ENCODE peak calls at places on chromosomes 3 and 15, in seven cellular contexts. One of them, this sample, is unnamed.

GRCh38 chr3:124117486-124117885 is 125.6 kb upstream of the ROPN1 start:
- DNase-seq in A549: peak; percentile 6
- DNase-seq in osteoblast: peak; percentile 73
- DNase-seq in GM20000: no peak
- DNase-seq in psoas muscle: no peak
- DNase-seq in fibroblast of mammary gland: peak; percentile 83
- DNase-seq in mammary epithelial cell: no peak
- DNase-seq in this sample: peak; percentile 21

GRCh38 chr3:149152420-149152819 is 23.0 kb downstream of the HPS3 start:
- DNase-seq in A549: no peak
- DNase-seq in osteoblast: no peak
- DNase-seq in GM20000: peak; percentile 30
- DNase-seq in psoas muscle: no peak
- DNase-seq in fibroblast of mammary gland: peak; percentile 62
- DNase-seq in mammary epithelial cell: peak; percentile 85
- DNase-seq in this sample: peak; percentile 83

GRCh38 chr3:158420654-158421396 is 150.2 kb upstream of the MLF1 start:
- DNase-seq in A549: peak; percentile 42
- DNase-seq in osteoblast: no peak
- DNase-seq in GM20000: peak; percentile 25
- DNase-seq in psoas muscle: no peak
- DNase-seq in fibroblast of mammary gland: peak; percentile 83
- DNase-seq in mammary epithelial cell: peak; percentile 98
- DNase-seq in this sample: peak; percentile 97

GRCh38 chr3:188510366-188510765 is 356.4 kb downstream of the LPP start:
- DNase-seq in A549: no peak
- DNase-seq in osteoblast: peak; percentile 75
- DNase-seq in GM20000: no peak
- DNase-seq in psoas muscle: no peak
- DNase-seq in fibroblast of mammary gland: peak; percentile 88
- DNase-seq in mammary epithelial cell: peak; percentile 64
- DNase-seq in this sample: peak; percentile 76

GRCh38 chr15:59594493-59594942 is 17.1 kb upstream of the GCNT3 start:
- DNase-seq in A549: peak; percentile 98
- DNase-seq in osteoblast: peak; percentile 89
- DNase-seq in GM20000: no peak
- DNase-seq in psoas muscle: no peak
- DNase-seq in fibroblast of mammary gland: peak; percentile 72
- DNase-seq in mammary epithelial cell: peak; percentile 76
- DNase-seq in this sample: peak; percentile 85

GRCh38 chr3:119508172-119508845 is 10.0 kb downstream of the TIMMDC1 start:
- DNase-seq in A549: no peak
- DNase-seq in osteoblast: no peak
- DNase-seq in GM20000: peak; percentile 16
- DNase-seq in psoas muscle: no peak
- DNase-seq in fibroblast of mammary gland: no peak
- DNase-seq in mammary epithelial cell: peak; percentile 6
- DNase-seq in this sample: peak; percentile 15

GRCh38 chr3:25536668-25537331 is 108.7 kb downstream of the RARB start:
- DNase-seq in A549: no peak
- DNase-seq in osteoblast: no peak
- DNase-seq in GM20000: no peak
- DNase-seq in psoas muscle: no peak
- DNase-seq in fibroblast of mammary gland: no peak
- DNase-seq in mammary epithelial cell: no peak
- DNase-seq in this sample: no peak

GRCh38 chr3:170078620-170079281 is 41.0 kb downstream of the GPR160 start:
- DNase-seq in A549: peak; percentile 31
- DNase-seq in osteoblast: no peak
- DNase-seq in GM20000: no peak
- DNase-seq in psoas muscle: no peak
- DNase-seq in fibroblast of mammary gland: no peak
- DNase-seq in mammary epithelial cell: no peak
- DNase-seq in this sample: no peak

GRCh38 chr3:171239757-171240503 is 213.4 kb upstream of the SLC2A2 start:
- DNase-seq in A549: no peak
- DNase-seq in osteoblast: no peak
- DNase-seq in GM20000: no peak
- DNase-seq in psoas muscle: no peak
- DNase-seq in fibroblast of mammary gland: no peak
- DNase-seq in mammary epithelial cell: no peak
- DNase-seq in this sample: no peak

GRCh38 chr15:79257454-79257853 is 25.1 kb upstream of the ANKRD34C start:
- DNase-seq in A549: peak; percentile 7
- DNase-seq in osteoblast: no peak
- DNase-seq in GM20000: no peak
- DNase-seq in psoas muscle: no peak
- DNase-seq in fibroblast of mammary gland: no peak
- DNase-seq in mammary epithelial cell: no peak
- DNase-seq in this sample: no peak

GRCh38 chr3:98433764-98434163 is 29.2 kb upstream of the OR5K1 start:
- DNase-seq in A549: no peak
- DNase-seq in osteoblast: no peak
- DNase-seq in GM20000: no peak
- DNase-seq in psoas muscle: no peak
- DNase-seq in fibroblast of mammary gland: no peak
- DNase-seq in mammary epithelial cell: no peak
- DNase-seq in this sample: no peak

GRCh38 chr3:60933828-60934227 is 317.4 kb downstream of the FHIT start:
- DNase-seq in A549: no peak
- DNase-seq in osteoblast: no peak
- DNase-seq in GM20000: no peak
- DNase-seq in psoas muscle: no peak
- DNase-seq in fibroblast of mammary gland: no peak
- DNase-seq in mammary epithelial cell: no peak
- DNase-seq in this sample: no peak

GRCh38 chr3:196634224-196634623 is 5.3 kb upstream of the NRROS start:
- DNase-seq in A549: no peak
- DNase-seq in osteoblast: no peak
- DNase-seq in GM20000: peak; percentile 47
- DNase-seq in psoas muscle: no peak
- DNase-seq in fibroblast of mammary gland: no peak
- DNase-seq in mammary epithelial cell: no peak
- DNase-seq in this sample: no peak

GRCh38 chr3:50194903-50195500 is 3.6 kb downstream of the GNAT1 start:
- DNase-seq in A549: peak; percentile 41
- DNase-seq in osteoblast: no peak
- DNase-seq in GM20000: peak; percentile 71
- DNase-seq in psoas muscle: no peak
- DNase-seq in fibroblast of mammary gland: no peak
- DNase-seq in mammary epithelial cell: no peak
- DNase-seq in this sample: no peak

GRCh38 chr3:182808041-182808765 is 14.9 kb downstream of the ATP11B start:
- DNase-seq in A549: no peak
- DNase-seq in osteoblast: no peak
- DNase-seq in GM20000: no peak
- DNase-seq in psoas muscle: no peak
- DNase-seq in fibroblast of mammary gland: no peak
- DNase-seq in mammary epithelial cell: no peak
- DNase-seq in this sample: no peak

GRCh38 chr3:62718011-62718410 is 157.2 kb downstream of the CADPS start:
- DNase-seq in A549: no peak
- DNase-seq in osteoblast: no peak
- DNase-seq in GM20000: no peak
- DNase-seq in psoas muscle: no peak
- DNase-seq in fibroblast of mammary gland: peak; percentile 21
- DNase-seq in mammary epithelial cell: peak; percentile 37
- DNase-seq in this sample: peak; percentile 81

GRCh38 chr3:188046561-188047213 is 107.3 kb upstream of the LPP start:
- DNase-seq in A549: no peak
- DNase-seq in osteoblast: no peak
- DNase-seq in GM20000: no peak
- DNase-seq in psoas muscle: no peak
- DNase-seq in fibroblast of mammary gland: no peak
- DNase-seq in mammary epithelial cell: no peak
- DNase-seq in this sample: peak; percentile 18

GRCh38 chr3:122609798-122610559 is 32.5 kb downstream of the PARP15 start:
- DNase-seq in A549: peak; percentile 19
- DNase-seq in osteoblast: peak; percentile 88
- DNase-seq in GM20000: peak; percentile 80
- DNase-seq in psoas muscle: no peak
- DNase-seq in fibroblast of mammary gland: peak; percentile 94
- DNase-seq in mammary epithelial cell: peak; percentile 85
- DNase-seq in this sample: peak; percentile 84

GRCh38 chr15:78616506-78616905 is 4.3 kb downstream of the CHRNA3 start:
- DNase-seq in A549: no peak
- DNase-seq in osteoblast: no peak
- DNase-seq in GM20000: no peak
- DNase-seq in psoas muscle: no peak
- DNase-seq in fibroblast of mammary gland: no peak
- DNase-seq in mammary epithelial cell: no peak
- DNase-seq in this sample: no peak

GRCh38 chr3:64717872-64718613 is 30.2 kb upstream of the ADAMTS9 start:
- DNase-seq in A549: no peak
- DNase-seq in osteoblast: no peak
- DNase-seq in GM20000: no peak
- DNase-seq in psoas muscle: no peak
- DNase-seq in fibroblast of mammary gland: peak; percentile 16
- DNase-seq in mammary epithelial cell: no peak
- DNase-seq in this sample: peak; percentile 7

GRCh38 chr15:82081904-82082810 is 36.3 kb upstream of the MEX3B start:
- DNase-seq in A549: peak; percentile 28
- DNase-seq in osteoblast: peak; percentile 94
- DNase-seq in GM20000: no peak
- DNase-seq in psoas muscle: no peak
- DNase-seq in fibroblast of mammary gland: peak; percentile 77
- DNase-seq in mammary epithelial cell: peak; percentile 69
- DNase-seq in this sample: peak; percentile 35

GRCh38 chr15:35630985-35631384 is 85.0 kb upstream of the DPH6 start:
- DNase-seq in A549: no peak
- DNase-seq in osteoblast: no peak
- DNase-seq in GM20000: no peak
- DNase-seq in psoas muscle: no peak
- DNase-seq in fibroblast of mammary gland: no peak
- DNase-seq in mammary epithelial cell: no peak
- DNase-seq in this sample: peak; percentile 42

GRCh38 chr3:189267981-189268613 is 96.3 kb downstream of the TPRG1 start:
- DNase-seq in A549: peak; percentile 77
- DNase-seq in osteoblast: no peak
- DNase-seq in GM20000: no peak
- DNase-seq in psoas muscle: no peak
- DNase-seq in fibroblast of mammary gland: peak; percentile 26
- DNase-seq in mammary epithelial cell: peak; percentile 95
- DNase-seq in this sample: peak; percentile 98

GRCh38 chr3:142680710-142681109 is 43.1 kb upstream of the TRPC1 start:
- DNase-seq in A549: peak; percentile 42
- DNase-seq in osteoblast: no peak
- DNase-seq in GM20000: no peak
- DNase-seq in psoas muscle: no peak
- DNase-seq in fibroblast of mammary gland: no peak
- DNase-seq in mammary epithelial cell: peak; percentile 9
- DNase-seq in this sample: peak; percentile 51

GRCh38 chr3:59607628-59608027 is 557.8 kb upstream of the CFAP20DC start:
- DNase-seq in A549: peak; percentile 6
- DNase-seq in osteoblast: no peak
- DNase-seq in GM20000: no peak
- DNase-seq in psoas muscle: no peak
- DNase-seq in fibroblast of mammary gland: peak; percentile 49
- DNase-seq in mammary epithelial cell: no peak
- DNase-seq in this sample: peak; percentile 11
- TF ChIP-seq CTCF in A549: no peak
- TF ChIP-seq CTCF in osteoblast: peak; percentile 30
- TF ChIP-seq CTCF in GM20000: no peak
- TF ChIP-seq CTCF in psoas muscle: no peak
- TF ChIP-seq CTCF in fibroblast of mammary gland: peak; percentile 30
- TF ChIP-seq CTCF in mammary epithelial cell: peak; percentile 45
- TF ChIP-seq CTCF in this sample: no peak

GRCh38 chr3:140377644-140378043 is 300.2 kb upstream of the TRIM42 start:
- DNase-seq in A549: no peak
- DNase-seq in osteoblast: no peak
- DNase-seq in GM20000: no peak
- DNase-seq in psoas muscle: no peak
- DNase-seq in fibroblast of mammary gland: peak; percentile 6
- DNase-seq in mammary epithelial cell: no peak
- DNase-seq in this sample: no peak
- TF ChIP-seq CTCF in A549: no peak
- TF ChIP-seq CTCF in osteoblast: peak; percentile 26
- TF ChIP-seq CTCF in GM20000: no peak
- TF ChIP-seq CTCF in psoas muscle: no peak
- TF ChIP-seq CTCF in fibroblast of mammary gland: peak; percentile 1
- TF ChIP-seq CTCF in mammary epithelial cell: peak; percentile 29
- TF ChIP-seq CTCF in this sample: peak; percentile 16

GRCh38 chr3:111701292-111701906 is 106.3 kb upstream of the ZBED2 start:
- DNase-seq in A549: no peak
- DNase-seq in osteoblast: no peak
- DNase-seq in GM20000: no peak
- DNase-seq in psoas muscle: no peak
- DNase-seq in fibroblast of mammary gland: no peak
- DNase-seq in mammary epithelial cell: no peak
- DNase-seq in this sample: no peak
- TF ChIP-seq CTCF in A549: no peak
- TF ChIP-seq CTCF in osteoblast: no peak
- TF ChIP-seq CTCF in GM20000: no peak
- TF ChIP-seq CTCF in psoas muscle: no peak
- TF ChIP-seq CTCF in fibroblast of mammary gland: no peak
- TF ChIP-seq CTCF in mammary epithelial cell: no peak
- TF ChIP-seq CTCF in this sample: no peak

GRCh38 chr3:47804571-47804970 is 1.6 kb downstream of the DHX30 start:
- DNase-seq in A549: no peak
- DNase-seq in osteoblast: no peak
- DNase-seq in GM20000: no peak
- DNase-seq in psoas muscle: no peak
- DNase-seq in fibroblast of mammary gland: no peak
- DNase-seq in mammary epithelial cell: no peak
- DNase-seq in this sample: peak; percentile 38

GRCh38 chr3:47802734-47803477 is at the start of gene DHX30:
- DNase-seq in A549: peak; percentile 85
- DNase-seq in osteoblast: peak; percentile 98
- DNase-seq in GM20000: peak; percentile 97
- DNase-seq in psoas muscle: peak; percentile 91
- DNase-seq in fibroblast of mammary gland: peak; percentile 78
- DNase-seq in mammary epithelial cell: peak; percentile 86
- DNase-seq in this sample: peak; percentile 90

GRCh38 chr3:47803478-47804025 is 614 bp downstream of the DHX30 start:
- DNase-seq in A549: no peak
- DNase-seq in osteoblast: no peak
- DNase-seq in GM20000: no peak
- DNase-seq in psoas muscle: no peak
- DNase-seq in fibroblast of mammary gland: no peak
- DNase-seq in mammary epithelial cell: no peak
- DNase-seq in this sample: no peak

GRCh38 chr3:47794585-47794984 is 8.4 kb upstream of the DHX30 start:
- DNase-seq in A549: no peak
- DNase-seq in osteoblast: no peak
- DNase-seq in GM20000: no peak
- DNase-seq in psoas muscle: no peak
- DNase-seq in fibroblast of mammary gland: no peak
- DNase-seq in mammary epithelial cell: no peak
- DNase-seq in this sample: no peak

GRCh38 chr3:47799733-47800132 is 3.2 kb upstream of the DHX30 start:
- DNase-seq in A549: peak; percentile 42
- DNase-seq in osteoblast: no peak
- DNase-seq in GM20000: no peak
- DNase-seq in psoas muscle: no peak
- DNase-seq in fibroblast of mammary gland: peak; percentile 17
- DNase-seq in mammary epithelial cell: no peak
- DNase-seq in this sample: no peak
- TF ChIP-seq CTCF in A549: no peak
- TF ChIP-seq CTCF in osteoblast: peak; percentile 47
- TF ChIP-seq CTCF in GM20000: peak; percentile 47
- TF ChIP-seq CTCF in psoas muscle: no peak
- TF ChIP-seq CTCF in fibroblast of mammary gland: peak; percentile 47
- TF ChIP-seq CTCF in mammary epithelial cell: peak; percentile 30
- TF ChIP-seq CTCF in this sample: peak; percentile 35